ENCODE peak calls at places on chromosomes 1 and 21, in six cellular contexts. One of them, this sample, is unnamed.

GRCh38 chr1:66533804-66534745 is at the start of gene SGIP1:
- DNase-seq in stimulated activated CD4-positive, alpha-beta T cell treated with anti-CD3 and anti-CD28 coated beads, Interleukin-12 subunit alpha, Interleukin-12 subunit beta, amount 100 ng/mL, for 48 hours: no peak
- DNase-seq in GM23248: peak
- DNase-seq in IMR-90: peak
- DNase-seq in CD8-positive, alpha-beta T cell: no peak
- DNase-seq in activated naive CD4-positive, alpha-beta T cell treated with Interleukin-2 at 50 U/mL for 16 hours: no peak
- DNase-seq in this sample: peak

GRCh38 chr1:14738235-14738634 is 139.8 kb downstream of the KAZN start:
- DNase-seq in stimulated activated CD4-positive, alpha-beta T cell treated with anti-CD3 and anti-CD28 coated beads, Interleukin-12 subunit alpha, Interleukin-12 subunit beta, amount 100 ng/mL, for 48 hours: no peak
- DNase-seq in activated naive CD4-positive, alpha-beta T cell treated with Interleukin-2 at 50 U/mL for 16 hours: no peak
- DNase-seq in GM23248: no peak
- DNase-seq in CD8-positive, alpha-beta T cell: no peak
- DNase-seq in IMR-90: no peak
- DNase-seq in this sample: no peak

GRCh38 chr1:22536506-22536905 is 26.8 kb upstream of the EPHA8 start:
- DNase-seq in activated naive CD4-positive, alpha-beta T cell treated with Interleukin-2 at 50 U/mL for 16 hours: no peak
- DNase-seq in IMR-90: peak
- DNase-seq in CD8-positive, alpha-beta T cell: no peak
- DNase-seq in GM23248: peak
- DNase-seq in stimulated activated CD4-positive, alpha-beta T cell treated with anti-CD3 and anti-CD28 coated beads, Interleukin-12 subunit alpha, Interleukin-12 subunit beta, amount 100 ng/mL, for 48 hours: no peak
- DNase-seq in this sample: peak

GRCh38 chr1:227424159-227424680 is 105.9 kb upstream of the CDC42BPA start:
- DNase-seq in CD8-positive, alpha-beta T cell: no peak
- DNase-seq in GM23248: no peak
- DNase-seq in IMR-90: peak
- DNase-seq in activated naive CD4-positive, alpha-beta T cell treated with Interleukin-2 at 50 U/mL for 16 hours: no peak
- DNase-seq in stimulated activated CD4-positive, alpha-beta T cell treated with anti-CD3 and anti-CD28 coated beads, Interleukin-12 subunit alpha, Interleukin-12 subunit beta, amount 100 ng/mL, for 48 hours: no peak
- DNase-seq in this sample: no peak

GRCh38 chr1:69534829-69535228 is 32.9 kb upstream of the LRRC7 start:
- DNase-seq in activated naive CD4-positive, alpha-beta T cell treated with Interleukin-2 at 50 U/mL for 16 hours: no peak
- DNase-seq in stimulated activated CD4-positive, alpha-beta T cell treated with anti-CD3 and anti-CD28 coated beads, Interleukin-12 subunit alpha, Interleukin-12 subunit beta, amount 100 ng/mL, for 48 hours: no peak
- DNase-seq in IMR-90: no peak
- DNase-seq in GM23248: no peak
- DNase-seq in CD8-positive, alpha-beta T cell: no peak
- DNase-seq in this sample: no peak

GRCh38 chr1:41840592-41841246 is 78.0 kb downstream of the HIVEP3 start:
- DNase-seq in CD8-positive, alpha-beta T cell: no peak
- DNase-seq in GM23248: peak
- DNase-seq in stimulated activated CD4-positive, alpha-beta T cell treated with anti-CD3 and anti-CD28 coated beads, Interleukin-12 subunit alpha, Interleukin-12 subunit beta, amount 100 ng/mL, for 48 hours: no peak
- DNase-seq in IMR-90: no peak
- DNase-seq in activated naive CD4-positive, alpha-beta T cell treated with Interleukin-2 at 50 U/mL for 16 hours: no peak
- DNase-seq in this sample: no peak

GRCh38 chr1:24231701-24232100 is 44.6 kb upstream of the IFNLR1 start:
- DNase-seq in activated naive CD4-positive, alpha-beta T cell treated with Interleukin-2 at 50 U/mL for 16 hours: no peak
- DNase-seq in IMR-90: no peak
- DNase-seq in CD8-positive, alpha-beta T cell: no peak
- DNase-seq in GM23248: no peak
- DNase-seq in stimulated activated CD4-positive, alpha-beta T cell treated with anti-CD3 and anti-CD28 coated beads, Interleukin-12 subunit alpha, Interleukin-12 subunit beta, amount 100 ng/mL, for 48 hours: no peak
- DNase-seq in this sample: no peak

GRCh38 chr1:162275622-162276175 is 101.0 kb downstream of the SPATA46 start:
- DNase-seq in GM23248: no peak
- DNase-seq in IMR-90: no peak
- DNase-seq in activated naive CD4-positive, alpha-beta T cell treated with Interleukin-2 at 50 U/mL for 16 hours: no peak
- DNase-seq in stimulated activated CD4-positive, alpha-beta T cell treated with anti-CD3 and anti-CD28 coated beads, Interleukin-12 subunit alpha, Interleukin-12 subunit beta, amount 100 ng/mL, for 48 hours: no peak
- DNase-seq in CD8-positive, alpha-beta T cell: no peak
- DNase-seq in this sample: no peak

GRCh38 chr21:37153193-37153934 is 80.3 kb downstream of the TTC3 start:
- DNase-seq in stimulated activated CD4-positive, alpha-beta T cell treated with anti-CD3 and anti-CD28 coated beads, Interleukin-12 subunit alpha, Interleukin-12 subunit beta, amount 100 ng/mL, for 48 hours: no peak
- DNase-seq in activated naive CD4-positive, alpha-beta T cell treated with Interleukin-2 at 50 U/mL for 16 hours: no peak
- DNase-seq in GM23248: peak
- DNase-seq in CD8-positive, alpha-beta T cell: no peak
- DNase-seq in IMR-90: peak
- DNase-seq in this sample: peak

GRCh38 chr21:35988396-35989140 is 71.8 kb downstream of the SETD4 start:
- DNase-seq in GM23248: no peak
- DNase-seq in IMR-90: no peak
- DNase-seq in activated naive CD4-positive, alpha-beta T cell treated with Interleukin-2 at 50 U/mL for 16 hours: no peak
- DNase-seq in stimulated activated CD4-positive, alpha-beta T cell treated with anti-CD3 and anti-CD28 coated beads, Interleukin-12 subunit alpha, Interleukin-12 subunit beta, amount 100 ng/mL, for 48 hours: no peak
- DNase-seq in CD8-positive, alpha-beta T cell: no peak
- DNase-seq in this sample: no peak

GRCh38 chr1:212286437-212287131 is 1.4 kb downstream of the PPP2R5A start:
- DNase-seq in activated naive CD4-positive, alpha-beta T cell treated with Interleukin-2 at 50 U/mL for 16 hours: no peak
- DNase-seq in IMR-90: peak
- DNase-seq in GM23248: peak
- DNase-seq in CD8-positive, alpha-beta T cell: no peak
- DNase-seq in stimulated activated CD4-positive, alpha-beta T cell treated with anti-CD3 and anti-CD28 coated beads, Interleukin-12 subunit alpha, Interleukin-12 subunit beta, amount 100 ng/mL, for 48 hours: no peak
- DNase-seq in this sample: peak

GRCh38 chr1:29200905-29201594 is 19.4 kb upstream of the SRSF4 start:
- DNase-seq in activated naive CD4-positive, alpha-beta T cell treated with Interleukin-2 at 50 U/mL for 16 hours: no peak
- DNase-seq in stimulated activated CD4-positive, alpha-beta T cell treated with anti-CD3 and anti-CD28 coated beads, Interleukin-12 subunit alpha, Interleukin-12 subunit beta, amount 100 ng/mL, for 48 hours: no peak
- DNase-seq in IMR-90: peak
- DNase-seq in CD8-positive, alpha-beta T cell: no peak
- DNase-seq in GM23248: peak
- DNase-seq in this sample: no peak

GRCh38 chr1:89606227-89606945 is 26.5 kb upstream of the LRRC8C start:
- DNase-seq in CD8-positive, alpha-beta T cell: no peak
- DNase-seq in stimulated activated CD4-positive, alpha-beta T cell treated with anti-CD3 and anti-CD28 coated beads, Interleukin-12 subunit alpha, Interleukin-12 subunit beta, amount 100 ng/mL, for 48 hours: no peak
- DNase-seq in IMR-90: no peak
- DNase-seq in activated naive CD4-positive, alpha-beta T cell treated with Interleukin-2 at 50 U/mL for 16 hours: no peak
- DNase-seq in GM23248: no peak
- DNase-seq in this sample: no peak

GRCh38 chr1:3249846-3250501 is 181.0 kb downstream of the PRDM16 start:
- DNase-seq in stimulated activated CD4-positive, alpha-beta T cell treated with anti-CD3 and anti-CD28 coated beads, Interleukin-12 subunit alpha, Interleukin-12 subunit beta, amount 100 ng/mL, for 48 hours: no peak
- DNase-seq in IMR-90: no peak
- DNase-seq in CD8-positive, alpha-beta T cell: no peak
- DNase-seq in activated naive CD4-positive, alpha-beta T cell treated with Interleukin-2 at 50 U/mL for 16 hours: no peak
- DNase-seq in GM23248: no peak
- DNase-seq in this sample: no peak

GRCh38 chr1:24027838-24028468 is 47.8 kb upstream of the SRSF10 start:
- DNase-seq in GM23248: peak
- DNase-seq in IMR-90: peak
- DNase-seq in stimulated activated CD4-positive, alpha-beta T cell treated with anti-CD3 and anti-CD28 coated beads, Interleukin-12 subunit alpha, Interleukin-12 subunit beta, amount 100 ng/mL, for 48 hours: no peak
- DNase-seq in activated naive CD4-positive, alpha-beta T cell treated with Interleukin-2 at 50 U/mL for 16 hours: no peak
- DNase-seq in CD8-positive, alpha-beta T cell: no peak
- DNase-seq in this sample: peak

GRCh38 chr21:45574081-45574501 is 31.9 kb upstream of the SLC19A1 start:
- DNase-seq in CD8-positive, alpha-beta T cell: no peak
- DNase-seq in GM23248: no peak
- DNase-seq in stimulated activated CD4-positive, alpha-beta T cell treated with anti-CD3 and anti-CD28 coated beads, Interleukin-12 subunit alpha, Interleukin-12 subunit beta, amount 100 ng/mL, for 48 hours: no peak
- DNase-seq in IMR-90: no peak
- DNase-seq in activated naive CD4-positive, alpha-beta T cell treated with Interleukin-2 at 50 U/mL for 16 hours: no peak
- DNase-seq in this sample: no peak

GRCh38 chr1:29629814-29630516 is 393.6 kb downstream of the PTPRU start:
- DNase-seq in IMR-90: no peak
- DNase-seq in GM23248: no peak
- DNase-seq in CD8-positive, alpha-beta T cell: no peak
- DNase-seq in stimulated activated CD4-positive, alpha-beta T cell treated with anti-CD3 and anti-CD28 coated beads, Interleukin-12 subunit alpha, Interleukin-12 subunit beta, amount 100 ng/mL, for 48 hours: no peak
- DNase-seq in activated naive CD4-positive, alpha-beta T cell treated with Interleukin-2 at 50 U/mL for 16 hours: no peak
- DNase-seq in this sample: no peak

GRCh38 chr1:110606784-110607662 is 865 bp upstream of the KCNA2 start:
- DNase-seq in IMR-90: no peak
- DNase-seq in GM23248: peak
- DNase-seq in activated naive CD4-positive, alpha-beta T cell treated with Interleukin-2 at 50 U/mL for 16 hours: peak
- DNase-seq in stimulated activated CD4-positive, alpha-beta T cell treated with anti-CD3 and anti-CD28 coated beads, Interleukin-12 subunit alpha, Interleukin-12 subunit beta, amount 100 ng/mL, for 48 hours: no peak
- DNase-seq in CD8-positive, alpha-beta T cell: no peak
- DNase-seq in this sample: no peak

GRCh38 chr1:23370744-23371710 is 1.4 kb upstream of the ZNF436 start:
- DNase-seq in stimulated activated CD4-positive, alpha-beta T cell treated with anti-CD3 and anti-CD28 coated beads, Interleukin-12 subunit alpha, Interleukin-12 subunit beta, amount 100 ng/mL, for 48 hours: no peak
- DNase-seq in activated naive CD4-positive, alpha-beta T cell treated with Interleukin-2 at 50 U/mL for 16 hours: no peak
- DNase-seq in GM23248: peak
- DNase-seq in CD8-positive, alpha-beta T cell: no peak
- DNase-seq in IMR-90: no peak
- DNase-seq in this sample: peak

GRCh38 chr1:13825033-13825432 is 125.0 kb downstream of the PRDM2 start:
- DNase-seq in IMR-90: peak
- DNase-seq in activated naive CD4-positive, alpha-beta T cell treated with Interleukin-2 at 50 U/mL for 16 hours: no peak
- DNase-seq in GM23248: peak
- DNase-seq in CD8-positive, alpha-beta T cell: no peak
- DNase-seq in stimulated activated CD4-positive, alpha-beta T cell treated with anti-CD3 and anti-CD28 coated beads, Interleukin-12 subunit alpha, Interleukin-12 subunit beta, amount 100 ng/mL, for 48 hours: no peak
- DNase-seq in this sample: no peak

GRCh38 chr1:6008696-6009095 is 16.5 kb upstream of the NPHP4 start:
- DNase-seq in IMR-90: no peak
- DNase-seq in CD8-positive, alpha-beta T cell: no peak
- DNase-seq in stimulated activated CD4-positive, alpha-beta T cell treated with anti-CD3 and anti-CD28 coated beads, Interleukin-12 subunit alpha, Interleukin-12 subunit beta, amount 100 ng/mL, for 48 hours: no peak
- DNase-seq in activated naive CD4-positive, alpha-beta T cell treated with Interleukin-2 at 50 U/mL for 16 hours: no peak
- DNase-seq in GM23248: no peak
- DNase-seq in this sample: no peak